ENCODE peak calls at places on chromosome 21, in five cellular contexts. One of them, this sample, is unnamed.

GRCh38 chr21:46038871-46039397 is 57.4 kb downstream of the COL6A1 start:
- DNase-seq in amniotic stem cell: peak
- DNase-seq in GM19239: no peak
- DNase-seq in thoracic aorta: peak
- DNase-seq in stimulated activated CD4-positive, alpha-beta T cell treated with anti-CD3 and anti-CD28 coated beads, Interleukin-1b, Interleukin-23, amount 100 ng/mL, for 24 hours: no peak
- DNase-seq in this sample: no peak

GRCh38 chr21:44079846-44080245 is 27.4 kb upstream of the PWP2 start:
- DNase-seq in amniotic stem cell: no peak
- DNase-seq in GM19239: no peak
- DNase-seq in thoracic aorta: no peak
- DNase-seq in stimulated activated CD4-positive, alpha-beta T cell treated with anti-CD3 and anti-CD28 coated beads, Interleukin-1b, Interleukin-23, amount 100 ng/mL, for 24 hours: no peak
- DNase-seq in this sample: no peak

GRCh38 chr21:15506086-15506485 is 223.7 kb upstream of the USP25 start:
- DNase-seq in amniotic stem cell: no peak
- DNase-seq in GM19239: no peak
- DNase-seq in thoracic aorta: no peak
- DNase-seq in stimulated activated CD4-positive, alpha-beta T cell treated with anti-CD3 and anti-CD28 coated beads, Interleukin-1b, Interleukin-23, amount 100 ng/mL, for 24 hours: no peak
- DNase-seq in this sample: no peak

GRCh38 chr21:32817206-32817605 is 45.7 kb upstream of the PAXBP1 start:
- DNase-seq in amniotic stem cell: no peak
- DNase-seq in GM19239: no peak
- DNase-seq in thoracic aorta: no peak
- DNase-seq in stimulated activated CD4-positive, alpha-beta T cell treated with anti-CD3 and anti-CD28 coated beads, Interleukin-1b, Interleukin-23, amount 100 ng/mL, for 24 hours: no peak
- DNase-seq in this sample: no peak

GRCh38 chr21:44012474-44013379 is 618 bp downstream of the TRAPPC10 start:
- DNase-seq in amniotic stem cell: no peak
- DNase-seq in GM19239: peak
- DNase-seq in thoracic aorta: no peak
- DNase-seq in stimulated activated CD4-positive, alpha-beta T cell treated with anti-CD3 and anti-CD28 coated beads, Interleukin-1b, Interleukin-23, amount 100 ng/mL, for 24 hours: peak
- DNase-seq in this sample: peak

GRCh38 chr21:14766241-14766640 is 220.1 kb upstream of the SAMSN1 start:
- DNase-seq in amniotic stem cell: no peak
- DNase-seq in GM19239: no peak
- DNase-seq in thoracic aorta: no peak
- DNase-seq in stimulated activated CD4-positive, alpha-beta T cell treated with anti-CD3 and anti-CD28 coated beads, Interleukin-1b, Interleukin-23, amount 100 ng/mL, for 24 hours: no peak
- DNase-seq in this sample: no peak

GRCh38 chr21:43909736-43910455 is 44.9 kb downstream of the AGPAT3 start:
- DNase-seq in amniotic stem cell: no peak
- DNase-seq in GM19239: no peak
- DNase-seq in thoracic aorta: no peak
- DNase-seq in stimulated activated CD4-positive, alpha-beta T cell treated with anti-CD3 and anti-CD28 coated beads, Interleukin-1b, Interleukin-23, amount 100 ng/mL, for 24 hours: no peak
- DNase-seq in this sample: no peak

GRCh38 chr21:41545500-41546359 is 37.8 kb upstream of the TMPRSS2 start:
- DNase-seq in amniotic stem cell: no peak
- DNase-seq in GM19239: no peak
- DNase-seq in thoracic aorta: no peak
- DNase-seq in stimulated activated CD4-positive, alpha-beta T cell treated with anti-CD3 and anti-CD28 coated beads, Interleukin-1b, Interleukin-23, amount 100 ng/mL, for 24 hours: no peak
- DNase-seq in this sample: no peak

GRCh38 chr21:39094087-39094785 is 89.0 kb downstream of the PSMG1 start:
- DNase-seq in amniotic stem cell: no peak
- DNase-seq in GM19239: no peak
- DNase-seq in thoracic aorta: no peak
- DNase-seq in stimulated activated CD4-positive, alpha-beta T cell treated with anti-CD3 and anti-CD28 coated beads, Interleukin-1b, Interleukin-23, amount 100 ng/mL, for 24 hours: no peak
- DNase-seq in this sample: no peak

GRCh38 chr21:44035244-44035643 is 23.1 kb downstream of the TRAPPC10 start:
- DNase-seq in amniotic stem cell: no peak
- DNase-seq in GM19239: no peak
- DNase-seq in thoracic aorta: no peak
- DNase-seq in stimulated activated CD4-positive, alpha-beta T cell treated with anti-CD3 and anti-CD28 coated beads, Interleukin-1b, Interleukin-23, amount 100 ng/mL, for 24 hours: no peak
- DNase-seq in this sample: no peak

GRCh38 chr21:25396135-25396711 is 211.1 kb downstream of the MRPL39 start:
- DNase-seq in amniotic stem cell: no peak
- DNase-seq in GM19239: peak
- DNase-seq in thoracic aorta: no peak
- DNase-seq in stimulated activated CD4-positive, alpha-beta T cell treated with anti-CD3 and anti-CD28 coated beads, Interleukin-1b, Interleukin-23, amount 100 ng/mL, for 24 hours: peak
- DNase-seq in this sample: peak

GRCh38 chr21:26140185-26140584 is 30.4 kb downstream of the APP start:
- DNase-seq in amniotic stem cell: peak
- DNase-seq in GM19239: no peak
- DNase-seq in thoracic aorta: no peak
- DNase-seq in stimulated activated CD4-positive, alpha-beta T cell treated with anti-CD3 and anti-CD28 coated beads, Interleukin-1b, Interleukin-23, amount 100 ng/mL, for 24 hours: no peak
- DNase-seq in this sample: no peak

GRCh38 chr21:45324430-45325205 is 36.9 kb upstream of the POFUT2 start:
- DNase-seq in amniotic stem cell: no peak
- DNase-seq in GM19239: no peak
- DNase-seq in thoracic aorta: no peak
- DNase-seq in stimulated activated CD4-positive, alpha-beta T cell treated with anti-CD3 and anti-CD28 coated beads, Interleukin-1b, Interleukin-23, amount 100 ng/mL, for 24 hours: no peak
- DNase-seq in this sample: no peak

GRCh38 chr21:40620386-40621145 is 226.4 kb downstream of the DSCAM start:
- DNase-seq in amniotic stem cell: no peak
- DNase-seq in GM19239: no peak
- DNase-seq in thoracic aorta: no peak
- DNase-seq in stimulated activated CD4-positive, alpha-beta T cell treated with anti-CD3 and anti-CD28 coated beads, Interleukin-1b, Interleukin-23, amount 100 ng/mL, for 24 hours: no peak
- DNase-seq in this sample: no peak

GRCh38 chr21:17819878-17820232 is 699 bp upstream of the C21orf91 start:
- DNase-seq in amniotic stem cell: no peak
- DNase-seq in GM19239: peak
- DNase-seq in thoracic aorta: peak
- DNase-seq in stimulated activated CD4-positive, alpha-beta T cell treated with anti-CD3 and anti-CD28 coated beads, Interleukin-1b, Interleukin-23, amount 100 ng/mL, for 24 hours: no peak
- DNase-seq in this sample: peak

GRCh38 chr21:37532868-37533780 is 166.6 kb downstream of the DYRK1A start:
- DNase-seq in amniotic stem cell: no peak
- DNase-seq in GM19239: no peak
- DNase-seq in thoracic aorta: no peak
- DNase-seq in stimulated activated CD4-positive, alpha-beta T cell treated with anti-CD3 and anti-CD28 coated beads, Interleukin-1b, Interleukin-23, amount 100 ng/mL, for 24 hours: peak
- DNase-seq in this sample: no peak

GRCh38 chr21:29192999-29193563 is 62.6 kb downstream of the MAP3K7CL start:
- DNase-seq in amniotic stem cell: no peak
- DNase-seq in GM19239: no peak
- DNase-seq in thoracic aorta: no peak
- DNase-seq in stimulated activated CD4-positive, alpha-beta T cell treated with anti-CD3 and anti-CD28 coated beads, Interleukin-1b, Interleukin-23, amount 100 ng/mL, for 24 hours: no peak
- DNase-seq in this sample: no peak

GRCh38 chr21:41631564-41632461 is 123.9 kb upstream of the TMPRSS2 start:
- DNase-seq in amniotic stem cell: no peak
- DNase-seq in GM19239: no peak
- DNase-seq in thoracic aorta: no peak
- DNase-seq in stimulated activated CD4-positive, alpha-beta T cell treated with anti-CD3 and anti-CD28 coated beads, Interleukin-1b, Interleukin-23, amount 100 ng/mL, for 24 hours: no peak
- DNase-seq in this sample: no peak

GRCh38 chr21:43367296-43367695 is 59.6 kb downstream of the SIK1 start:
- DNase-seq in amniotic stem cell: no peak
- DNase-seq in GM19239: no peak
- DNase-seq in thoracic aorta: no peak
- DNase-seq in stimulated activated CD4-positive, alpha-beta T cell treated with anti-CD3 and anti-CD28 coated beads, Interleukin-1b, Interleukin-23, amount 100 ng/mL, for 24 hours: no peak
- DNase-seq in this sample: no peak

GRCh38 chr21:42423197-42423675 is 19.5 kb downstream of the UBASH3A start:
- DNase-seq in amniotic stem cell: no peak
- DNase-seq in GM19239: peak
- DNase-seq in thoracic aorta: no peak
- DNase-seq in stimulated activated CD4-positive, alpha-beta T cell treated with anti-CD3 and anti-CD28 coated beads, Interleukin-1b, Interleukin-23, amount 100 ng/mL, for 24 hours: no peak
- DNase-seq in this sample: no peak

GRCh38 chr21:42107881-42108553 is 36.9 kb downstream of the UMODL1 start:
- DNase-seq in amniotic stem cell: no peak
- DNase-seq in GM19239: peak
- DNase-seq in thoracic aorta: no peak
- DNase-seq in stimulated activated CD4-positive, alpha-beta T cell treated with anti-CD3 and anti-CD28 coated beads, Interleukin-1b, Interleukin-23, amount 100 ng/mL, for 24 hours: peak
- DNase-seq in this sample: peak

GRCh38 chr21:19010996-19011395 is 607.4 kb upstream of the TMPRSS15 start:
- DNase-seq in amniotic stem cell: no peak
- DNase-seq in GM19239: no peak
- DNase-seq in thoracic aorta: no peak
- DNase-seq in stimulated activated CD4-positive, alpha-beta T cell treated with anti-CD3 and anti-CD28 coated beads, Interleukin-1b, Interleukin-23, amount 100 ng/mL, for 24 hours: no peak
- DNase-seq in this sample: no peak

GRCh38 chr21:41633627-41634026 is 125.7 kb upstream of the TMPRSS2 start:
- DNase-seq in amniotic stem cell: no peak
- DNase-seq in GM19239: no peak
- DNase-seq in thoracic aorta: no peak
- DNase-seq in stimulated activated CD4-positive, alpha-beta T cell treated with anti-CD3 and anti-CD28 coated beads, Interleukin-1b, Interleukin-23, amount 100 ng/mL, for 24 hours: no peak
- DNase-seq in this sample: no peak

GRCh38 chr21:33971492-33972013 is 55.9 kb upstream of the ATP5PO start:
- DNase-seq in amniotic stem cell: no peak
- DNase-seq in GM19239: no peak
- DNase-seq in thoracic aorta: no peak
- DNase-seq in stimulated activated CD4-positive, alpha-beta T cell treated with anti-CD3 and anti-CD28 coated beads, Interleukin-1b, Interleukin-23, amount 100 ng/mL, for 24 hours: no peak
- DNase-seq in this sample: no peak

GRCh38 chr21:24594082-24594481 is 1013.2 kb downstream of the MRPL39 start:
- DNase-seq in amniotic stem cell: no peak
- DNase-seq in GM19239: no peak
- DNase-seq in thoracic aorta: no peak
- DNase-seq in stimulated activated CD4-positive, alpha-beta T cell treated with anti-CD3 and anti-CD28 coated beads, Interleukin-1b, Interleukin-23, amount 100 ng/mL, for 24 hours: no peak
- DNase-seq in this sample: no peak

GRCh38 chr21:45403825-45404725 is 890 bp upstream of the COL18A1 start:
- DNase-seq in amniotic stem cell: no peak
- DNase-seq in GM19239: no peak
- DNase-seq in thoracic aorta: peak
- DNase-seq in stimulated activated CD4-positive, alpha-beta T cell treated with anti-CD3 and anti-CD28 coated beads, Interleukin-1b, Interleukin-23, amount 100 ng/mL, for 24 hours: no peak
- DNase-seq in this sample: no peak

GRCh38 chr21:17758703-17759102 is 60.5 kb downstream of the C21orf91 start:
- DNase-seq in amniotic stem cell: no peak
- DNase-seq in GM19239: no peak
- DNase-seq in thoracic aorta: no peak
- DNase-seq in stimulated activated CD4-positive, alpha-beta T cell treated with anti-CD3 and anti-CD28 coated beads, Interleukin-1b, Interleukin-23, amount 100 ng/mL, for 24 hours: no peak
- DNase-seq in this sample: no peak

GRCh38 chr21:45471229-45472052 is 66.5 kb downstream of the COL18A1 start:
- DNase-seq in amniotic stem cell: peak
- DNase-seq in GM19239: no peak
- DNase-seq in thoracic aorta: no peak
- DNase-seq in stimulated activated CD4-positive, alpha-beta T cell treated with anti-CD3 and anti-CD28 coated beads, Interleukin-1b, Interleukin-23, amount 100 ng/mL, for 24 hours: no peak
- DNase-seq in this sample: no peak

GRCh38 chr21:41250519-41250918 is 66.1 kb upstream of the FAM3B start:
- DNase-seq in amniotic stem cell: no peak
- DNase-seq in GM19239: no peak
- DNase-seq in thoracic aorta: no peak
- DNase-seq in stimulated activated CD4-positive, alpha-beta T cell treated with anti-CD3 and anti-CD28 coated beads, Interleukin-1b, Interleukin-23, amount 100 ng/mL, for 24 hours: no peak
- DNase-seq in this sample: no peak

GRCh38 chr21:43021756-43022600 is 47.6 kb downstream of the PKNOX1 start:
- DNase-seq in amniotic stem cell: no peak
- DNase-seq in GM19239: no peak
- DNase-seq in thoracic aorta: no peak
- DNase-seq in stimulated activated CD4-positive, alpha-beta T cell treated with anti-CD3 and anti-CD28 coated beads, Interleukin-1b, Interleukin-23, amount 100 ng/mL, for 24 hours: no peak
- DNase-seq in this sample: no peak

GRCh38 chr21:30434033-30434631 is 4.1 kb downstream of the KRTAP13-4 start:
- DNase-seq in amniotic stem cell: no peak
- DNase-seq in GM19239: no peak
- DNase-seq in thoracic aorta: no peak
- DNase-seq in stimulated activated CD4-positive, alpha-beta T cell treated with anti-CD3 and anti-CD28 coated beads, Interleukin-1b, Interleukin-23, amount 100 ng/mL, for 24 hours: no peak
- DNase-seq in this sample: no peak

GRCh38 chr21:23398726-23399125 is 2208.6 kb downstream of the MRPL39 start:
- DNase-seq in amniotic stem cell: no peak
- DNase-seq in GM19239: no peak
- DNase-seq in thoracic aorta: no peak
- DNase-seq in stimulated activated CD4-positive, alpha-beta T cell treated with anti-CD3 and anti-CD28 coated beads, Interleukin-1b, Interleukin-23, amount 100 ng/mL, for 24 hours: no peak
- DNase-seq in this sample: no peak